ENCODE peak calls at places on chromosomes 2 and 18, in six cellular contexts. W is CD4-positive, alpha-beta T cell; H is IMR-90; R is GM13977; T is cardiac fibroblast; Y is HFF-Myc. J is an unnamed sample.
A peak's percentile ranks its signal among the peaks of the same experiment; 100 is the strongest.

GRCh38 chr18:21448301-21448700 is 152.2 kb downstream of the ESCO1 start:
- DNase-seq in H (no peak), T (no peak), W (no peak), Y (no peak), R (no peak), J (no peak)

GRCh38 chr2:25521665-25522387 is 151.6 kb downstream of the DTNB start:
- DNase-seq in H (peak; percentile 81), W (no peak), Y (peak; percentile 77), R (peak; percentile 55), T (peak; percentile 89), J (peak; percentile 72)

GRCh38 chr2:230318190-230319121 is 8.5 kb upstream of the SP140L start:
- DNase-seq in W (no peak), T (no peak), H (no peak), R (peak; percentile 62), Y (no peak), J (no peak)

GRCh38 chr2:222854773-222855700 is 5.8 kb upstream of the ACSL3 start:
- DNase-seq in Y (no peak), R (no peak), T (no peak), H (no peak), W (no peak), J (no peak)

GRCh38 chr2:69462780-69463179 is 25.5 kb upstream of the NFU1 start:
- DNase-seq in Y (no peak), T (no peak), H (no peak), W (no peak), R (no peak), J (no peak)

GRCh38 chr18:55552498-55553189 is 35.3 kb downstream of the TCF4 start:
- DNase-seq in T (no peak), W (no peak), Y (no peak), R (no peak), H (peak; percentile 91), J (no peak)

GRCh38 chr2:20657522-20658235 is 6.8 kb upstream of the HS1BP3 start:
- DNase-seq in H (no peak), Y (no peak), R (no peak), T (no peak), W (no peak), J (no peak)

GRCh38 chr2:68889500-68889899 is 18.3 kb upstream of the BMP10 start:
- DNase-seq in W (no peak), Y (no peak), H (peak; percentile 64), R (no peak), T (peak; percentile 10), J (no peak)

GRCh38 chr2:149422337-149422990 is 92.1 kb downstream of the LYPD6 start:
- DNase-seq in Y (peak; percentile 10), W (no peak), H (peak; percentile 27), T (peak; percentile 2), R (no peak), J (peak; percentile 56)

GRCh38 chr2:141698500-141698899 is 432.3 kb downstream of the LRP1B start:
- DNase-seq in Y (no peak), H (no peak), R (no peak), W (no peak), T (no peak), J (no peak)

GRCh38 chr2:27078267-27079194 is at the start of gene EMILIN1:
- DNase-seq in Y (peak; percentile 94), R (no peak), T (peak; percentile 92), H (peak; percentile 96), W (no peak), J (peak; percentile 89)
- TF ChIP-seq CTCF in Y (no peak), R (no peak), T (no peak), H (no peak), W (no peak), J (no peak)

GRCh38 chr18:49178736-49179135 is 228.0 kb upstream of the SMAD7 start:
- DNase-seq in T (peak; percentile 52), R (no peak), W (no peak), Y (peak; percentile 19), H (peak; percentile 23), J (no peak)
- TF ChIP-seq CTCF in T (peak; percentile 58), R (peak; percentile 63), W (no peak), Y (peak; percentile 60), H (peak; percentile 56), J (peak; percentile 79)

DNA sequence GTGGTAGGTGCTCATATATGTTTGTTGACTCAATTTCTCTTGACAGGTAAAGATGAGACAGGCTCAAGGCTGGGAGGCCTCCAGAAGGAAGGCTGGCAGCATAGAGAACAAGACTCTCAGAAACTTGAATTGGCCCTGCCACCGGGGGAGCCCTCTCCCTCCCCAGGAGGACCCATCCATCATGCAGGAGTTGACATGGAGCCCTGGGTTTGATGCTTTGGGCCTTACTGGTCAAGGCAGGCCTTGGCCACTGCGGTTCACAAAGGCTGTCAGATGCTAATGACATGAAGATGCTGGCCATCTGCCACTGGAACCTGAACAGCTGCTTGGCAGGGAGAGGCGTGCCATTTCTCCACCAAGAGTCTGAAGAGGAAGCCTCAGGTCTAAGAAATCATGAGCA is 193.6 kb downstream of the MTCL1 start:
- DNase-seq in T (no peak), H (no peak), R (no peak), Y (no peak), W (no peak), J (no peak)
- TF ChIP-seq CTCF in T (no peak), H (no peak), R (no peak), Y (no peak), W (no peak), J (no peak)

GRCh38 chr2:28870146-28870891 is at the start of gene TRMT61B:
- DNase-seq in Y (peak; percentile 79), W (peak; percentile 92), H (peak; percentile 93), T (peak; percentile 94), R (peak; percentile 95), J (peak; percentile 92)
- TF ChIP-seq CTCF in Y (no peak), W (no peak), H (no peak), T (no peak), R (no peak), J (no peak)

DNA sequence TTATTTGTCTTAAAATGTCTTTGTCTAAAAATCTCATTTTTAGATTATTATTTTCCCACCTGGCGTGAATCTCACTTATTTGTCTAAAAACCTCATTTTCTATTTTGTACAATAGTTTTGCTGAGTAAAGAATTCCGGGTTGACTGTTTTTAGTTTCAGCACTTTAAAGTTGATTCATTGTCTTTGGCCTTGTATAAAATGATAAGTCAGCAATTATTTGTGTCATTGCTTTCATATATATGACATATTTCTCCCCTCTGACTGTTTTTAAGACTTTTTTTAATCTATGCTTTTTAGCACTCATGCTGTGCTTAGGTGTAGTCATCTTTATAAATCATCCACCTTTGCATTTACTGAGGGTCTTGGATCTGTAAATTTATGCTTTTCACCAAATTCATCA is 92.1 kb upstream of the DOK6 start:
- DNase-seq in Y (no peak), H (no peak), T (no peak), R (no peak), W (no peak), J (no peak)
- TF ChIP-seq CTCF in Y (no peak), H (no peak), T (no peak), R (no peak), W (no peak), J (no peak)

GRCh38 chr18:47174545-47175116 is 1.5 kb downstream of the IER3IP1 start:
- DNase-seq in R (peak; percentile 16), W (no peak), Y (no peak), T (no peak), H (no peak), J (no peak)

GRCh38 chr18:47180765-47181164 is 4.6 kb upstream of the IER3IP1 start:
- DNase-seq in H (no peak), R (no peak), T (no peak), W (no peak), Y (no peak), J (no peak)

GRCh38 chr18:47175283-47175894 is 775 bp downstream of the IER3IP1 start:
- DNase-seq in Y (no peak), H (no peak), W (no peak), T (peak; percentile 34), R (no peak), J (no peak)

GRCh38 chr18:47172476-47172875 is 3.7 kb downstream of the IER3IP1 start:
- DNase-seq in Y (no peak), T (no peak), W (no peak), H (peak; percentile 35), R (no peak), J (no peak)

GRCh38 chr18:47175895-47176575 is at the start of gene IER3IP1:
- DNase-seq in H (peak; percentile 91), W (peak; percentile 79), T (peak; percentile 96), Y (peak; percentile 45), R (peak; percentile 91), J (peak; percentile 91)
- TF ChIP-seq CTCF in H (no peak), W (no peak), T (peak; percentile 29), Y (no peak), R (no peak), J (no peak)

GRCh38 chr2:100180503-100180902 is 38.1 kb upstream of the AFF3 start:
- DNase-seq in W (no peak), Y (no peak), T (no peak), R (no peak), H (no peak), J (no peak)

GRCh38 chr2:100176925-100177324 is 34.5 kb upstream of the AFF3 start:
- DNase-seq in W (no peak), Y (no peak), H (no peak), T (no peak), R (no peak), J (no peak)

GRCh38 chr2:100178864-100179263 is 36.5 kb upstream of the AFF3 start:
- DNase-seq in R (no peak), Y (no peak), T (no peak), W (no peak), H (no peak), J (no peak)

GRCh38 chr2:100179806-100180205 is 37.4 kb upstream of the AFF3 start:
- DNase-seq in R (no peak), Y (no peak), W (no peak), H (no peak), T (no peak), J (no peak)

DNA sequence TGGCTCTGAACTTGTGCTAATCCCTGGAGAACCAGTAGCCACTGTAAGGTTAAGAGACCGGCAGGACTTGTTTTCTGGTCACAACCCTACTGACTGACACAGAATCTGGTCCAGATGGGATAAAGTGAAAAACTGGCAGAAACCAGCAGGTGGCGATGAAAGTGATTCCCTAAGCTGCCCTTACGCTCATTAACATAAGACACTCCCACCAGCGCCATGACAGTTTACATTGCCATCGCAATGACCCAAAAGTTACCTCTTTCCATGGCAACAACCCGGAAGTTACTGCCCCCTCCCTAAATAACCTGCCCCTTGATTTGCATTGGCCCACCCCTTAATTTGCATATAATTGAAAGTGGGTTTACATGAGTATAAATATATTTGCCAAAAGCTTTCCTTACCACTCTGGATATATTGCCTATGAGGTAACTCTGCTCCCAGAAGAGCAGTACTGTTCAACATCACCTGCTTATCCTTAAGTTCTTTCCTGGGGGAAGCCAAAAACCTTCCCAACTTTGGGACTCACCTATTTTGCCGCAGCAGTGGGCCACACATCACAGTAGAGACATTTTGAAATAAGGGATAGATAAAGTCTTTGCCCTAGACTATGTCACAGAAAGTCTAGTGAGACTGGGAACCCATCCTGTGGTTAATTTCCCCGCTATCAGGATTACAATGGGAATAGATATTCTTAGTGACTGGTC is 35.8 kb upstream of the AFF3 start:
- DNase-seq in Y (no peak), T (peak; percentile 73), W (no peak), H (peak; percentile 38), R (peak; percentile 45), J (no peak)
- TF ChIP-seq CTCF in Y (peak; percentile 46), T (peak; percentile 53), W (no peak), H (peak; percentile 25), R (peak; percentile 22), J (peak; percentile 66)

J was measured in HFFc6.